ENCODE peak calls at places on chromosomes 4 and X, in nine cellular contexts. S is HCT116; E is left cardiac atrium; U is GM23248; X is lower leg skin; F is BJ; H is AML-193; P is H7; K is stimulated activated CD4-positive, alpha-beta T cell treated with anti-CD3 and anti-CD28 coated beads, Interleukin-4, amount 100 ng/mL, for 48 hours. V is an unnamed sample.

GRCh38 chr4:183872531-183872930 is 32.6 kb upstream of the STOX2 start:
- DNase-seq in S (no peak), E (no peak), U (peak; percentile 3), X (no peak), F (no peak), H (no peak), P (no peak), K (no peak), V (no peak)

GRCh38 chr4:173288296-173288695 is 45.9 kb downstream of the HMGB2 start:
- DNase-seq in S (peak; percentile 37), E (peak; percentile 68), U (peak; percentile 53), X (no peak), F (no peak), H (peak; percentile 21), P (peak; percentile 60), K (peak; percentile 83), V (peak; percentile 90)

GRCh38 chrX:100658936-100659335 is 14.9 kb downstream of the SRPX2 start:
- DNase-seq in S (no peak), E (no peak), U (no peak), X (no peak), F (no peak), H (no peak), P (no peak), K (no peak), V (no peak)

GRCh38 chrX:1483843-1484637 is 31.3 kb upstream of the ASMTL start:
- DNase-seq in S (no peak), E (no peak), U (no peak), X (peak; percentile 43), F (no peak), H (no peak), P (no peak), K (no peak), V (peak; percentile 55)

GRCh38 chrX:129478516-129478915 is 44.8 kb downstream of the SMARCA1 start:
- DNase-seq in S (no peak), E (no peak), U (peak; percentile 16), X (no peak), F (no peak), H (no peak), P (no peak), K (no peak), V (no peak)

GRCh38 chr4:88448905-88449689 is 7.8 kb upstream of the HERC5 start:
- DNase-seq in S (no peak), E (no peak), U (no peak), X (no peak), F (no peak), H (no peak), P (no peak), K (no peak), V (no peak)

GRCh38 chrX:114841051-114841450 is 176.4 kb downstream of the IL13RA2 start:
- DNase-seq in S (no peak), E (no peak), U (peak; percentile 76), X (no peak), F (peak; percentile 30), H (no peak), P (no peak), K (no peak), V (no peak)

GRCh38 chr4:163556169-163556568 is 61.7 kb downstream of the TMA16 start:
- DNase-seq in S (no peak), E (no peak), U (no peak), X (no peak), F (no peak), H (peak; percentile 18), P (no peak), K (no peak), V (no peak)

GRCh38 chr4:77443941-77444340 is 161.7 kb upstream of the CXCL13 start:
- DNase-seq in S (no peak), E (no peak), U (peak; percentile 24), X (no peak), F (peak; percentile 16), H (no peak), P (no peak), K (no peak), V (no peak)

GRCh38 chr4:49221209-49221608 is 235.1 kb downstream of the CWH43 start:
- DNase-seq in S (no peak), E (no peak), U (no peak), X (peak; percentile 84), F (no peak), H (no peak), P (no peak), K (no peak), V (no peak)

GRCh38 chr4:47478799-47479198 is 6.3 kb upstream of the ATP10D start:
- DNase-seq in S (no peak), E (no peak), U (no peak), X (no peak), F (no peak), H (no peak), P (no peak), K (no peak), V (no peak)

GRCh38 chr4:105946771-105947170 is 51.5 kb downstream of the NPNT start:
- DNase-seq in S (no peak), E (no peak), U (no peak), X (no peak), F (no peak), H (no peak), P (no peak), K (no peak), V (no peak)

GRCh38 chr4:42574873-42575272 is 82.0 kb downstream of the ATP8A1 start:
- DNase-seq in S (no peak), E (no peak), U (peak; percentile 4), X (no peak), F (no peak), H (peak; percentile 78), P (no peak), K (no peak), V (no peak)

GRCh38 chrX:13688772-13689518 is at the start of gene RAB9A:
- DNase-seq in S (peak; percentile 38), E (peak; percentile 89), U (peak; percentile 84), X (peak; percentile 97), F (no peak), H (peak; percentile 24), P (peak; percentile 98), K (peak; percentile 76), V (peak; percentile 87)

GRCh38 chrX:78321809-78322208 is 5.6 kb downstream of the CYSLTR1 start:
- DNase-seq in S (no peak), E (peak; percentile 31), U (no peak), X (no peak), F (no peak), H (peak; percentile 83), P (no peak), K (no peak), V (no peak)

GRCh38 chrX:53086464-53086863 is 4.3 kb downstream of the TSPYL2 start:
- DNase-seq in S (no peak), E (peak; percentile 54), U (peak; percentile 21), X (no peak), F (no peak), H (no peak), P (no peak), K (no peak), V (no peak)

GRCh38 chr4:14028862-14029261 is 401.3 kb upstream of the BOD1L1 start:
- DNase-seq in S (no peak), E (peak; percentile 25), U (no peak), X (no peak), F (no peak), H (no peak), P (no peak), K (no peak), V (no peak)

GRCh38 chr4:163269874-163270273 is 62.5 kb downstream of the NPY1R start:
- DNase-seq in S (no peak), E (no peak), U (no peak), X (no peak), F (no peak), H (no peak), P (peak; percentile 22), K (no peak), V (no peak)

GRCh38 chr4:16360694-16361262 is 134.5 kb upstream of the TAPT1 start:
- DNase-seq in S (no peak), E (no peak), U (no peak), X (no peak), F (no peak), H (no peak), P (no peak), K (no peak), V (no peak)

GRCh38 chr4:154489558-154490260 is 1.9 kb downstream of the DCHS2 start:
- DNase-seq in S (no peak), E (no peak), U (no peak), X (no peak), F (no peak), H (no peak), P (no peak), K (no peak), V (no peak)

GRCh38 chr4:58553031-58553430 is 1442.8 kb upstream of the IGFBP7 start:
- DNase-seq in S (no peak), E (no peak), U (no peak), X (no peak), F (no peak), H (no peak), P (no peak), K (no peak), V (no peak)

GRCh38 chrX:44913656-44914531 is 40.9 kb downstream of the KDM6A start:
- DNase-seq in S (no peak), E (no peak), U (no peak), X (no peak), F (no peak), H (no peak), P (no peak), K (no peak), V (no peak)

GRCh38 chr4:85953651-85954018 is 406.2 kb downstream of the MAPK10 start:
- DNase-seq in S (peak; percentile 37), E (no peak), U (peak; percentile 88), X (no peak), F (no peak), H (no peak), P (no peak), K (no peak), V (no peak)